ENCODE peak calls at places on chromosomes 4 and X, in nine cellular contexts. K is CD4-positive, alpha-beta memory T cell; F is progenitor cell of endocrine pancreas; X is AG09309; T is fibroblast of mammary gland; A is activated naive CD4-positive, alpha-beta T cell treated with anti-CD3 and anti-CD28 coated beads for 36 hours; L is tibial artery; S is AG20443; R is non-pigmented ciliary epithelial cell. Q is an unnamed sample.

GRCh38 chr4:68466185-68466584 is 18.9 kb downstream of the TMPRSS11E start:
- DNase-seq in K (no peak), F (no peak), X (peak; percentile 16), T (peak; percentile 95), A (no peak), L (no peak), S (peak; percentile 71), R (peak; percentile 78), Q (no peak)

GRCh38 chr4:98627883-98628282 is 30.5 kb downstream of the TSPAN5 start:
- DNase-seq in K (no peak), F (no peak), X (peak; percentile 78), T (peak; percentile 78), A (no peak), L (no peak), S (peak; percentile 35), R (peak; percentile 54), Q (no peak)

GRCh38 chr4:16227462-16227868 is 1.2 kb upstream of the TAPT1 start:
- DNase-seq in K (peak; percentile 22), F (peak; percentile 10), X (no peak), T (peak; percentile 49), A (peak; percentile 21), L (peak; percentile 79), S (peak; percentile 13), R (no peak), Q (peak; percentile 10)

GRCh38 chrX:29407357-29407756 is 808.0 kb upstream of the MAGEB2 start:
- DNase-seq in K (no peak), F (no peak), X (no peak), T (no peak), A (no peak), L (no peak), S (no peak), R (no peak), Q (no peak)

GRCh38 chrX:74351760-74352159 is 47.8 kb downstream of the ZCCHC13 start:
- DNase-seq in K (no peak), F (no peak), X (no peak), T (peak; percentile 33), A (no peak), L (no peak), S (peak; percentile 9), R (no peak), Q (peak; percentile 41)

GRCh38 chrX:100408643-100409315 is 1.3 kb downstream of the PCDH19 start:
- DNase-seq in K (no peak), F (no peak), X (no peak), T (no peak), A (no peak), L (no peak), S (no peak), R (no peak), Q (peak; percentile 69)

GRCh38 chr4:26238782-26239647 is 81.8 kb upstream of the RBPJ start:
- DNase-seq in K (no peak), F (no peak), X (no peak), T (peak; percentile 46), A (no peak), L (no peak), S (peak; percentile 31), R (peak; percentile 59), Q (no peak)

GRCh38 chr4:40629401-40630334 is at the start of gene RBM47:
- DNase-seq in K (no peak), F (peak; percentile 52), X (no peak), T (peak; percentile 50), A (peak; percentile 67), L (peak; percentile 76), S (peak; percentile 82), R (no peak), Q (peak; percentile 89)

GRCh38 chr4:137534516-137534915 is 2.2 kb upstream of the PCDH18 start:
- DNase-seq in K (no peak), F (no peak), X (no peak), T (peak; percentile 55), A (no peak), L (no peak), S (no peak), R (no peak), Q (no peak)

GRCh38 chrX:20112022-20112421 is 4.7 kb downstream of the MAP7D2 start:
- DNase-seq in K (no peak), F (no peak), X (no peak), T (no peak), A (no peak), L (no peak), S (no peak), R (no peak), Q (no peak)

GRCh38 chrX:48025561-48025960 is 18.8 kb downstream of the SPACA5 start:
- DNase-seq in K (peak; percentile 47), F (no peak), X (no peak), T (peak; percentile 70), A (peak; percentile 52), L (no peak), S (peak; percentile 22), R (peak; percentile 22), Q (peak; percentile 65)

GRCh38 chr4:184854673-184855072 is 28.9 kb upstream of the ACSL1 start:
- DNase-seq in K (no peak), F (no peak), X (no peak), T (no peak), A (peak; percentile 69), L (no peak), S (no peak), R (no peak), Q (no peak)

Q was measured in osteoblast.